ENCODE peak calls at places on chromosomes 4 and X, in six cellular contexts. A is fibroblast of villous mesenchyme, L is progenitor cell of endocrine pancreas, S is astrocyte of the cerebellum, Q is fibroblast of lung, H is HFFc6. D is an unnamed sample.

GRCh38 chr4:56220261-56220660 is 167.0 kb downstream of the AASDH start:
- DNase-seq in S (peak; percentile 33), H (no peak), L (no peak), A (peak; percentile 15), Q (peak; percentile 41), D (no peak)

GRCh38 chrX:146127617-146128016 is 310.0 kb downstream of the SLITRK2 start:
- DNase-seq in H (no peak), Q (no peak), S (no peak), L (no peak), A (no peak), D (no peak)

GRCh38 chrX:15616531-15616930 is 15.8 kb upstream of the ACE2 start:
- DNase-seq in Q (peak; percentile 20), H (no peak), A (peak; percentile 47), L (no peak), S (no peak), D (no peak)

GRCh38 chrX:53383376-53384087 is 38.9 kb downstream of the SMC1A start:
- DNase-seq in Q (no peak), L (no peak), H (no peak), A (no peak), S (no peak), D (no peak)

GRCh38 chrX:55008571-55009358 is 8.6 kb downstream of the APEX2 start:
- DNase-seq in L (no peak), Q (no peak), H (peak; percentile 59), S (no peak), A (peak; percentile 47), D (no peak)

GRCh38 chr4:139913398-139913990 is 240.5 kb downstream of the MAML3 start:
- DNase-seq in L (no peak), A (no peak), H (no peak), Q (peak; percentile 69), S (peak; percentile 29), D (no peak)

GRCh38 chr4:87511500-87511899 is 17.7 kb downstream of the SPARCL1 start:
- DNase-seq in A (no peak), L (no peak), Q (no peak), S (no peak), H (no peak), D (no peak)

GRCh38 chr4:114400531-114400930 is 198.1 kb upstream of the UGT8 start:
- DNase-seq in Q (no peak), L (no peak), A (no peak), H (peak; percentile 52), S (no peak), D (no peak)

GRCh38 chrX:150690126-150690525 is 3.1 kb upstream of the MTMR1 start:
- DNase-seq in S (peak; percentile 92), A (peak; percentile 47), H (peak; percentile 94), Q (peak; percentile 94), L (no peak), D (peak; percentile 71)

GRCh38 chrX:109299091-109299490 is 182.8 kb downstream of the GUCY2F start:
- DNase-seq in S (no peak), A (no peak), L (no peak), H (no peak), Q (no peak), D (no peak)

GRCh38 chr4:15420642-15421041 is 7.2 kb upstream of the C1QTNF7 start:
- DNase-seq in L (no peak), Q (peak; percentile 73), H (peak; percentile 67), A (peak; percentile 68), S (peak; percentile 66), D (no peak)

GRCh38 chr4:13989496-13989895 is 362.0 kb upstream of the BOD1L1 start:
- DNase-seq in A (peak; percentile 21), H (no peak), Q (peak; percentile 38), S (peak; percentile 16), L (no peak), D (no peak)

GRCh38 chrX:147570483-147570882 is 341.2 kb upstream of the FMR1 start:
- DNase-seq in A (peak; percentile 0), S (no peak), Q (no peak), H (no peak), L (no peak), D (no peak)
- TF ChIP-seq CTCF in A (no peak), S (no peak), Q (no peak), H (no peak), L (peak; percentile 16), D (no peak)

GRCh38 chr4:121736735-121737351 is 28.1 kb downstream of the SMIM43 start:
- DNase-seq in A (peak; percentile 73), S (peak; percentile 60), H (peak; percentile 67), Q (peak; percentile 76), L (peak; percentile 20), D (no peak)
- TF ChIP-seq CTCF in A (peak; percentile 74), S (peak; percentile 63), H (peak; percentile 89), Q (peak; percentile 76), L (peak; percentile 66), D (peak; percentile 39)

GRCh38 chrX:50860518-50860917 is 46.5 kb upstream of the SHROOM4 start:
- DNase-seq in Q (no peak), S (no peak), L (no peak), A (no peak), H (no peak), D (no peak)
- TF ChIP-seq CTCF in Q (no peak), S (no peak), L (no peak), A (no peak), H (no peak), D (no peak)

DNA sequence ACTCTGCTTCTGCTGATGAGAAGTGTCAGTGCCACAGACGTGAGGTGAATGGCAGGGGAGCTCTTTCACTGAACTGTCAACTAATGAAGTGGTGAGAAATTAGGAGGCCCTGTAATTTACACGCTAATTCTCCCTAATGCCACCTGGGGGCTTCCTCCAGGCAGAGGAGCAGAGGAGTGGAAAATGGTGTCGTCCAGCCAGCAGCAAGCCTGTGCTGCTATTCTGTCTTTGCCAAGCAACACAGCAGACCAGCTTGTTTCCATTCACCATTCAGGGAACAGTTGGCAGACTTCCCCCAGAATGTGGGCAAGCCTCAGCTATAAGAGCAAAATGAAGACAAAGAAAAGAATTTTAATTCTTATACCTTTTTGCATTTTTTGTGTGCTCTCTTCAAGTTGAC is 245.2 kb upstream of the TET2 start:
- DNase-seq in A (no peak), H (no peak), Q (peak; percentile 23), L (no peak), S (peak; percentile 76), D (no peak)
- TF ChIP-seq CTCF in A (no peak), H (no peak), Q (no peak), L (no peak), S (peak; percentile 27), D (no peak)

GRCh38 chr4:105895609-105896460 is 564 bp downstream of the NPNT start:
- DNase-seq in L (peak; percentile 27), S (no peak), H (no peak), A (no peak), Q (no peak), D (no peak)
- TF ChIP-seq CTCF in L (peak; percentile 53), S (no peak), H (no peak), A (no peak), Q (no peak), D (no peak)

DNA sequence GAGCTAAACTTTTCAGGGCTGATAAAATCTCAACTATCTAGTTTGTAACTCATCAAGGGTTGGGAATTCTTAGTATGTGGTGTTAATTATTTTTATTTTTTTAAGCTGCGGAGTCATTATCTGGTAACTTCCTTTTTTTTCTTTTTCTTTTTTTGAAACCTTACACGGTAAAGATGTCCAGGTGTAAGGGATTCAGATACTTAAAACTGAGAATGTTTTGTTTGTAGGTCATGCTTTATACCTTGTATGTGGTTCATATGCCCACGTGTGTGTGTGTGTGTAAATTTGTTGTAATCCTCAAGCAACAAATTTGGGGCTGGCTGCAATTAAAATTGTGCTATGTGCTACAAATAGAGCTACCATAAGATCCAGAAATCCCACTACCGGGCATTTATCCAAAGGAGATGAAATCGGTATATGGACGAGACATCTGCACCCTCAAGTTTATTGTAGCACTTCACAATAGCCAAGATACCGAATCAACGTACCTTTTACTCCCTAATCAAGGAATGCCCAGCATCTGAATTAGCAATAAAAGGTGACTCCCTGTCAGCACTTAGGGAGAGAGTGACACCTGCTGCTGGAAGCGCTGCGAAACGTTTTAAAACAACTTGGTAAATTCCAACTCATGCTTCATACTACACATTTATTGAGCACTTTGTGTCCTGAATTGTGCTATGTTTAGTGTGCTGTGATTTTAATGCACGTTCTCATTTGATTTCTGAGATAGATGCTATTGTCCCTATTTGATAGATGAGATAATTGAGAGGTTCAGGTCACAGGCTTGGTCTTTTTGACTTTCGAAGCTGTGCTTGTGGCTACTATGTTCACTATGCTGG is 16.1 kb downstream of the MSMO1 start:
- DNase-seq in A (no peak), L (no peak), S (no peak), Q (no peak), H (no peak), D (no peak)
- TF ChIP-seq CTCF in A (peak; percentile 38), L (peak; percentile 48), S (peak; percentile 50), Q (no peak), H (peak; percentile 55), D (peak; percentile 23)